ENCODE peak calls at places on chromosomes 7 and 10, in seven cellular contexts. One of them, this sample, is unnamed. For H3K4me1, the result is how much of the 10 kb centered on the place peaks cover.

GRCh38 chr10:109696981-109697775 is 226.1 kb downstream of the XPNPEP1 start:
- DNase-seq in Panc1: no peak
- DNase-seq in GM23338: no peak
- DNase-seq in H1: no peak
- DNase-seq in H9: no peak
- DNase-seq in thoracic aorta: no peak
- DNase-seq in hepatocyte: no peak
- DNase-seq in this sample: no peak

GRCh38 chr7:380226-380550 is 90.2 kb downstream of the FOXL3 start:
- DNase-seq in Panc1: no peak
- DNase-seq in GM23338: peak
- DNase-seq in H1: peak
- DNase-seq in H9: peak
- DNase-seq in thoracic aorta: no peak
- DNase-seq in hepatocyte: no peak
- DNase-seq in this sample: no peak

GRCh38 chr10:70747192-70747965 is 37.8 kb downstream of the TBATA start:
- DNase-seq in Panc1: no peak
- DNase-seq in GM23338: no peak
- DNase-seq in H1: no peak
- DNase-seq in H9: no peak
- DNase-seq in thoracic aorta: no peak
- DNase-seq in hepatocyte: no peak
- DNase-seq in this sample: no peak

GRCh38 chr10:64523065-64523759 is 1002.0 kb downstream of the REEP3 start:
- DNase-seq in Panc1: no peak
- DNase-seq in GM23338: no peak
- DNase-seq in H1: no peak
- DNase-seq in H9: no peak
- DNase-seq in thoracic aorta: no peak
- DNase-seq in hepatocyte: no peak
- DNase-seq in this sample: no peak

GRCh38 chr7:147406521-147407115 is 1183.9 kb upstream of the C7orf33 start:
- DNase-seq in Panc1: no peak
- DNase-seq in GM23338: no peak
- DNase-seq in H1: no peak
- DNase-seq in H9: no peak
- DNase-seq in thoracic aorta: no peak
- DNase-seq in hepatocyte: no peak
- DNase-seq in this sample: no peak

GRCh38 chr10:77182803-77183202 is 454.8 kb downstream of the KCNMA1 start:
- DNase-seq in Panc1: no peak
- DNase-seq in GM23338: no peak
- DNase-seq in H1: no peak
- DNase-seq in H9: no peak
- DNase-seq in thoracic aorta: no peak
- DNase-seq in hepatocyte: no peak
- DNase-seq in this sample: no peak

GRCh38 chr10:101839421-101840063 is 4.1 kb downstream of the KCNIP2 start:
- DNase-seq in Panc1: no peak
- DNase-seq in GM23338: peak
- DNase-seq in H1: peak
- DNase-seq in H9: peak
- DNase-seq in thoracic aorta: no peak
- DNase-seq in hepatocyte: peak
- DNase-seq in this sample: no peak

GRCh38 chr10:119644215-119644826 is 6.9 kb upstream of the BAG3 start:
- DNase-seq in Panc1: no peak
- DNase-seq in GM23338: peak
- DNase-seq in H1: peak
- DNase-seq in H9: peak
- DNase-seq in thoracic aorta: no peak
- DNase-seq in hepatocyte: peak
- DNase-seq in this sample: no peak

GRCh38 chr10:86203162-86203905 is 163.3 kb downstream of the GRID1 start:
- DNase-seq in Panc1: no peak
- DNase-seq in GM23338: peak
- DNase-seq in H1: peak
- DNase-seq in H9: peak
- DNase-seq in thoracic aorta: no peak
- DNase-seq in hepatocyte: peak
- DNase-seq in this sample: no peak

GRCh38 chr10:61793760-61794713 is 107.5 kb upstream of the ARID5B start:
- DNase-seq in Panc1: no peak
- DNase-seq in GM23338: no peak
- DNase-seq in H1: no peak
- DNase-seq in H9: no peak
- DNase-seq in thoracic aorta: no peak
- DNase-seq in hepatocyte: no peak
- DNase-seq in this sample: no peak

GRCh38 chr7:141568227-141568626 is 17.0 kb downstream of the AGK start:
- DNase-seq in Panc1: no peak
- DNase-seq in GM23338: no peak
- DNase-seq in H1: no peak
- DNase-seq in H9: no peak
- DNase-seq in thoracic aorta: no peak
- DNase-seq in hepatocyte: no peak
- DNase-seq in this sample: no peak

GRCh38 chr10:22483132-22483531 is 137.8 kb downstream of the SPAG6 start:
- DNase-seq in Panc1: no peak
- DNase-seq in GM23338: no peak
- DNase-seq in H1: no peak
- DNase-seq in H9: no peak
- DNase-seq in thoracic aorta: no peak
- DNase-seq in hepatocyte: no peak
- DNase-seq in this sample: no peak

GRCh38 chr10:127565583-127565982 is 16.5 kb downstream of the NPS start:
- DNase-seq in Panc1: no peak
- DNase-seq in GM23338: no peak
- DNase-seq in H1: no peak
- DNase-seq in H9: no peak
- DNase-seq in thoracic aorta: no peak
- DNase-seq in hepatocyte: no peak
- DNase-seq in this sample: no peak

GRCh38 chr10:117926491-117926890 is 120.2 kb downstream of the RAB11FIP2 start:
- DNase-seq in Panc1: no peak
- DNase-seq in GM23338: no peak
- DNase-seq in H1: no peak
- DNase-seq in H9: no peak
- DNase-seq in thoracic aorta: no peak
- DNase-seq in hepatocyte: no peak
- DNase-seq in this sample: no peak

GRCh38 chr7:51244890-51245289 is 71.7 kb downstream of the COBL start:
- DNase-seq in Panc1: no peak
- DNase-seq in GM23338: no peak
- DNase-seq in H1: no peak
- DNase-seq in H9: no peak
- DNase-seq in thoracic aorta: no peak
- DNase-seq in hepatocyte: no peak
- DNase-seq in this sample: no peak

GRCh38 chr7:51242007-51242691 is 74.5 kb downstream of the COBL start:
- DNase-seq in Panc1: no peak
- DNase-seq in GM23338: no peak
- DNase-seq in H1: peak
- DNase-seq in H9: no peak
- DNase-seq in thoracic aorta: no peak
- DNase-seq in hepatocyte: no peak
- DNase-seq in this sample: no peak

GRCh38 chr7:51243631-51244030 is 73.0 kb downstream of the COBL start:
- DNase-seq in Panc1: no peak
- DNase-seq in GM23338: no peak
- DNase-seq in H1: no peak
- DNase-seq in H9: no peak
- DNase-seq in thoracic aorta: no peak
- DNase-seq in hepatocyte: no peak
- DNase-seq in this sample: no peak

GRCh38 chr7:51242881-51243518 is 73.6 kb downstream of the COBL start:
- DNase-seq in Panc1: no peak
- DNase-seq in GM23338: no peak
- DNase-seq in H1: no peak
- DNase-seq in H9: no peak
- DNase-seq in thoracic aorta: no peak
- DNase-seq in hepatocyte: no peak
- DNase-seq in this sample: no peak

GRCh38 chr7:51244053-51244452 is 72.6 kb downstream of the COBL start:
- DNase-seq in Panc1: no peak
- DNase-seq in GM23338: no peak
- DNase-seq in H1: no peak
- DNase-seq in H9: no peak
- DNase-seq in thoracic aorta: no peak
- DNase-seq in hepatocyte: no peak
- DNase-seq in this sample: no peak
- H3K27ac ChIP-seq in Panc1: no peak
- H3K27ac ChIP-seq in GM23338: no peak
- H3K27ac ChIP-seq in H1: no peak
- H3K27ac ChIP-seq in H9: no peak
- H3K27ac ChIP-seq in thoracic aorta: no peak
- H3K27ac ChIP-seq in hepatocyte: no peak
- H3K27ac ChIP-seq in this sample: no peak

DNA sequence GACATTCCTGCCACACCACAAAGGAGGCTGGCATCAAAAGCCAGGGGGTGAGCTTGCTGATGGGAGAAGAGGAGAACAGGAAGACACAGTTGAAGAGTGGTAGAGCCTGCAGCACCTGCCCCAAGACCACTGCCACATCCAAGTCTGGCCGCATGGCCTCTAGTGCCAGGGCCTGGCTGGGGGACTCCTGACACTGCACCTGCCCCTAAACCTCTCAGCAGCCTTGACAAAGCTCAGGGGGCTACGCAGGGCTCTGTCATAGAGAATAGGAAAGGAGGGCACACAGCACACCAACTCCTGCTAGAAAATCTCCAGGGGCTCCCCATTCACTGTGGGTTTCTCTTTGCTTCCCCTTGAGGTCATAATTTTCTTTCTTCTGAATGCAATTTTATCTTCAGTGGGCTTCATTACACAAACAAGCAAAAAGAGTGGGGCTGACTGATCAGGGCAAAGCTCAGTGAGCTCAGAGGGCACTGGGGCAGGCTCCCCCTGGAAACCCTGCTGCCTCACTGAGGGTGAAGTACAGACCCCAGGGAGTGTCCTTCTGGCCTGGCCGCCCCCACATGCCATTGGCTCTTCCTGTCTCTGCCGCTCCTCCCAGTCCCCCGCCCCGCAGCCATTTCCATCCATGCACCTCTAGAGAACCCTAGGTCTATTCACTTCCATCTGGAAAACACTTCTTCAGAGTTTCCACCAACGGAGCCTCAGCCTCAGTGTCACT is 37.2 kb downstream of the VOPP1 start:
- DNase-seq in Panc1: no peak
- DNase-seq in GM23338: no peak
- DNase-seq in H1: no peak
- DNase-seq in H9: no peak
- DNase-seq in thoracic aorta: no peak
- DNase-seq in hepatocyte: no peak
- DNase-seq in this sample: no peak
- H3K4me1 ChIP-seq in Panc1: under half
- H3K4me1 ChIP-seq in GM23338: under half
- H3K4me1 ChIP-seq in H1: under half
- H3K4me1 ChIP-seq in H9: under half
- H3K4me1 ChIP-seq in thoracic aorta: half or more
- H3K4me1 ChIP-seq in hepatocyte: under half
- H3K4me1 ChIP-seq in this sample: under half

GRCh38 chr7:77461246-77461645 is 45.1 kb upstream of the GSAP start:
- DNase-seq in Panc1: no peak
- DNase-seq in GM23338: no peak
- DNase-seq in H1: no peak
- DNase-seq in H9: no peak
- DNase-seq in thoracic aorta: no peak
- DNase-seq in hepatocyte: no peak
- DNase-seq in this sample: no peak

GRCh38 chr7:77461842-77462241 is 45.7 kb upstream of the GSAP start:
- DNase-seq in Panc1: no peak
- DNase-seq in GM23338: no peak
- DNase-seq in H1: no peak
- DNase-seq in H9: no peak
- DNase-seq in thoracic aorta: no peak
- DNase-seq in hepatocyte: no peak
- DNase-seq in this sample: no peak

GRCh38 chr7:77459311-77459726 is 43.2 kb upstream of the GSAP start:
- DNase-seq in Panc1: no peak
- DNase-seq in GM23338: no peak
- DNase-seq in H1: no peak
- DNase-seq in H9: no peak
- DNase-seq in thoracic aorta: no peak
- DNase-seq in hepatocyte: no peak
- DNase-seq in this sample: no peak

GRCh38 chr7:77458786-77459185 is 42.6 kb upstream of the GSAP start:
- DNase-seq in Panc1: no peak
- DNase-seq in GM23338: no peak
- DNase-seq in H1: no peak
- DNase-seq in H9: no peak
- DNase-seq in thoracic aorta: no peak
- DNase-seq in hepatocyte: no peak
- DNase-seq in this sample: no peak

GRCh38 chr7:77460057-77460486 is 43.9 kb upstream of the GSAP start:
- DNase-seq in Panc1: no peak
- DNase-seq in GM23338: peak
- DNase-seq in H1: no peak
- DNase-seq in H9: no peak
- DNase-seq in thoracic aorta: no peak
- DNase-seq in hepatocyte: no peak
- DNase-seq in this sample: no peak
- TF ChIP-seq CTCF in Panc1: peak
- TF ChIP-seq CTCF in GM23338: peak
- TF ChIP-seq CTCF in H1: peak
- TF ChIP-seq CTCF in H9: peak
- TF ChIP-seq CTCF in thoracic aorta: no peak
- TF ChIP-seq CTCF in hepatocyte: peak
- TF ChIP-seq CTCF in this sample: peak

GRCh38 chr7:2272031-2272430 is 30.0 kb downstream of the NUDT1 start:
- DNase-seq in Panc1: no peak
- DNase-seq in GM23338: no peak
- DNase-seq in H1: no peak
- DNase-seq in H9: no peak
- DNase-seq in thoracic aorta: no peak
- DNase-seq in hepatocyte: no peak
- DNase-seq in this sample: no peak

GRCh38 chr7:2270495-2270894 is 28.5 kb downstream of the NUDT1 start:
- DNase-seq in Panc1: no peak
- DNase-seq in GM23338: no peak
- DNase-seq in H1: no peak
- DNase-seq in H9: peak
- DNase-seq in thoracic aorta: no peak
- DNase-seq in hepatocyte: no peak
- DNase-seq in this sample: no peak

GRCh38 chr7:2266911-2267310 is 24.9 kb downstream of the NUDT1 start:
- DNase-seq in Panc1: no peak
- DNase-seq in GM23338: no peak
- DNase-seq in H1: no peak
- DNase-seq in H9: no peak
- DNase-seq in thoracic aorta: no peak
- DNase-seq in hepatocyte: no peak
- DNase-seq in this sample: peak

GRCh38 chr7:2271273-2272026 is 29.4 kb downstream of the NUDT1 start:
- DNase-seq in Panc1: no peak
- DNase-seq in GM23338: no peak
- DNase-seq in H1: no peak
- DNase-seq in H9: no peak
- DNase-seq in thoracic aorta: no peak
- DNase-seq in hepatocyte: no peak
- DNase-seq in this sample: no peak

GRCh38 chr7:2269468-2270460 is 27.7 kb downstream of the NUDT1 start:
- DNase-seq in Panc1: no peak
- DNase-seq in GM23338: no peak
- DNase-seq in H1: no peak
- DNase-seq in H9: peak
- DNase-seq in thoracic aorta: no peak
- DNase-seq in hepatocyte: no peak
- DNase-seq in this sample: no peak
- H3K27ac ChIP-seq in Panc1: no peak
- H3K27ac ChIP-seq in GM23338: peak
- H3K27ac ChIP-seq in H1: no peak
- H3K27ac ChIP-seq in H9: peak
- H3K27ac ChIP-seq in thoracic aorta: no peak
- H3K27ac ChIP-seq in hepatocyte: peak
- H3K27ac ChIP-seq in this sample: no peak